ENCODE peak calls at places on chromosome 20, in seven cellular contexts. One of them, this sample, is unnamed.

GRCh38 chr20:31681128-31681727 is 41.4 kb downstream of the BCL2L1 start:
- DNase-seq in A549: no peak
- DNase-seq in mammary epithelial cell: no peak
- DNase-seq in epithelial cell of prostate: no peak
- DNase-seq in spleen: peak; percentile 18
- DNase-seq in gastrocnemius medialis: no peak
- DNase-seq in OCI-LY7: no peak
- DNase-seq in this sample: no peak

GRCh38 chr20:53921443-53921973 is 148.9 kb downstream of the BCAS1 start:
- DNase-seq in gastrocnemius medialis: no peak
- DNase-seq in epithelial cell of prostate: no peak
- DNase-seq in OCI-LY7: no peak
- DNase-seq in spleen: no peak
- DNase-seq in A549: no peak
- DNase-seq in mammary epithelial cell: no peak
- DNase-seq in this sample: no peak

GRCh38 chr20:37880726-37881591 is 22.0 kb upstream of the VSTM2L start:
- DNase-seq in gastrocnemius medialis: peak; percentile 26
- DNase-seq in OCI-LY7: no peak
- DNase-seq in mammary epithelial cell: no peak
- DNase-seq in A549: no peak
- DNase-seq in spleen: peak; percentile 84
- DNase-seq in epithelial cell of prostate: no peak
- DNase-seq in this sample: peak; percentile 36

GRCh38 chr20:25867776-25868649 is 171.4 kb upstream of the ZNF337 start:
- DNase-seq in gastrocnemius medialis: peak; percentile 74
- DNase-seq in spleen: peak; percentile 86
- DNase-seq in A549: peak; percentile 55
- DNase-seq in epithelial cell of prostate: no peak
- DNase-seq in OCI-LY7: no peak
- DNase-seq in mammary epithelial cell: peak; percentile 59
- DNase-seq in this sample: no peak

GRCh38 chr20:43558412-43559146 is at the start of gene SGK2:
- DNase-seq in mammary epithelial cell: no peak
- DNase-seq in spleen: peak; percentile 47
- DNase-seq in OCI-LY7: no peak
- DNase-seq in epithelial cell of prostate: no peak
- DNase-seq in gastrocnemius medialis: no peak
- DNase-seq in A549: peak; percentile 90
- DNase-seq in this sample: no peak

GRCh38 chr20:63759377-63759901 is 19.9 kb downstream of the SLC2A4RG start:
- DNase-seq in gastrocnemius medialis: no peak
- DNase-seq in epithelial cell of prostate: no peak
- DNase-seq in spleen: no peak
- DNase-seq in OCI-LY7: no peak
- DNase-seq in A549: no peak
- DNase-seq in mammary epithelial cell: no peak
- DNase-seq in this sample: no peak

GRCh38 chr20:17749979-17750721 is 50.4 kb downstream of the BANF2 start:
- DNase-seq in spleen: peak; percentile 80
- DNase-seq in gastrocnemius medialis: peak; percentile 53
- DNase-seq in OCI-LY7: no peak
- DNase-seq in mammary epithelial cell: no peak
- DNase-seq in A549: no peak
- DNase-seq in epithelial cell of prostate: no peak
- DNase-seq in this sample: no peak

GRCh38 chr20:20079102-20079784 is 26.9 kb downstream of the CFAP61 start:
- DNase-seq in A549: no peak
- DNase-seq in epithelial cell of prostate: no peak
- DNase-seq in mammary epithelial cell: no peak
- DNase-seq in spleen: no peak
- DNase-seq in gastrocnemius medialis: no peak
- DNase-seq in OCI-LY7: no peak
- DNase-seq in this sample: no peak

GRCh38 chr20:62880147-62880934 is 18.7 kb upstream of the TCFL5 start:
- DNase-seq in OCI-LY7: no peak
- DNase-seq in epithelial cell of prostate: no peak
- DNase-seq in gastrocnemius medialis: no peak
- DNase-seq in A549: no peak
- DNase-seq in spleen: no peak
- DNase-seq in mammary epithelial cell: no peak
- DNase-seq in this sample: no peak

GRCh38 chr20:39310363-39311037 is 348.4 kb downstream of the DHX35 start:
- DNase-seq in OCI-LY7: no peak
- DNase-seq in epithelial cell of prostate: no peak
- DNase-seq in A549: no peak
- DNase-seq in mammary epithelial cell: no peak
- DNase-seq in gastrocnemius medialis: no peak
- DNase-seq in spleen: no peak
- DNase-seq in this sample: no peak

GRCh38 chr20:14915356-14915755 is 577.9 kb upstream of the FLRT3 start:
- DNase-seq in epithelial cell of prostate: no peak
- DNase-seq in gastrocnemius medialis: no peak
- DNase-seq in spleen: no peak
- DNase-seq in mammary epithelial cell: no peak
- DNase-seq in OCI-LY7: no peak
- DNase-seq in A549: no peak
- DNase-seq in this sample: no peak

GRCh38 chr20:41308290-41308691 is 9.2 kb downstream of the ZHX3 start:
- DNase-seq in mammary epithelial cell: peak; percentile 82
- DNase-seq in A549: no peak
- DNase-seq in gastrocnemius medialis: no peak
- DNase-seq in epithelial cell of prostate: no peak
- DNase-seq in OCI-LY7: no peak
- DNase-seq in spleen: no peak
- DNase-seq in this sample: peak; percentile 80

GRCh38 chr20:64041781-64042771 is 6.1 kb downstream of the C20orf204 start:
- DNase-seq in spleen: peak; percentile 83
- DNase-seq in A549: no peak
- DNase-seq in epithelial cell of prostate: no peak
- DNase-seq in mammary epithelial cell: no peak
- DNase-seq in gastrocnemius medialis: no peak
- DNase-seq in OCI-LY7: peak; percentile 35
- DNase-seq in this sample: no peak

GRCh38 chr20:22572491-22572890 is 11.9 kb downstream of the FOXA2 start:
- DNase-seq in mammary epithelial cell: no peak
- DNase-seq in OCI-LY7: no peak
- DNase-seq in spleen: no peak
- DNase-seq in gastrocnemius medialis: no peak
- DNase-seq in epithelial cell of prostate: no peak
- DNase-seq in A549: no peak
- DNase-seq in this sample: no peak

GRCh38 chr20:46111028-46111835 is 6.9 kb upstream of the CD40 start:
- DNase-seq in epithelial cell of prostate: no peak
- DNase-seq in mammary epithelial cell: no peak
- DNase-seq in spleen: no peak
- DNase-seq in A549: no peak
- DNase-seq in OCI-LY7: peak; percentile 37
- DNase-seq in gastrocnemius medialis: peak; percentile 33
- DNase-seq in this sample: no peak

GRCh38 chr20:62552613-62553012 is 76.8 kb upstream of the GATA5 start:
- DNase-seq in gastrocnemius medialis: no peak
- DNase-seq in mammary epithelial cell: no peak
- DNase-seq in OCI-LY7: no peak
- DNase-seq in spleen: no peak
- DNase-seq in A549: no peak
- DNase-seq in epithelial cell of prostate: no peak
- DNase-seq in this sample: no peak

DNA sequence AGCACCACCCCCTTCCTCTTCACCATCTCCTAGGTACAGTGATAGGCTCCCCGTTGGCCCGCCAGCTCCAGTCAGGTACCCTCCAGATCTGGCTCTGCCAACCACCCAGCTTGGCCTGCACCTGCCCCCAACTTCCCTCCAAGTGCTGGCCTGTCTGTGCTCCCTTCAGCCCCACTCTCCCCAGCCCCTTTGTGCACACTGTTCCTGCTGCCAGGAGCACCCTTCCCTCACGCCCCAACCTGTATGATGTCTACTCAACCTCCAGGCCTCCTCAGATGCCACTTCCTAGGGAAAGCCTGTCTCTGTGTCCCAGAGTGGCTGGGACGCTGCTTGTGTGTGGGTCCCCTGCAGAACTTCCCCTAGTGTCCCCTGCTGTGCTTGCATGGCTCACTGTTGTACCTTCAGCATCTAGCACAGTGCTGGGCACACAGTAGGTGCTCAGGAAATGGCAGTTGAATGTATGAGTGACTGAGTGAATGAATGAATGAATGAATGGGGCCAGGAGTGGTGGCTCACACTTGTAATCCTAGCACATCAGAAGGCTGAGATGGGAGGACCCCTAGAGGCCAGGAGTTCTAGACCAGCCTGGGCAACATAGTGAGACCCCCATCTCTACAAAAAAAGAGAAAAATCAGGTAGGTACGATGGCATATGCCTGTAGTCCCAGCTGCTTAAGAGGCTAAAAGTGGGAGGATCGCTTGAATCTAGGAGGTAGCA is 3.0 kb downstream of the ZBP1 start:
- DNase-seq in spleen: peak; percentile 77
- DNase-seq in gastrocnemius medialis: no peak
- DNase-seq in OCI-LY7: no peak
- DNase-seq in A549: no peak
- DNase-seq in epithelial cell of prostate: no peak
- DNase-seq in mammary epithelial cell: no peak
- DNase-seq in this sample: no peak
- H3K27ac ChIP-seq in spleen: peak overlapping the region; percentile 91
- H3K27ac ChIP-seq in gastrocnemius medialis: no peak overlapping the region
- H3K27ac ChIP-seq in OCI-LY7: no peak overlapping the region
- H3K27ac ChIP-seq in A549: peak overlapping the region; percentile 18
- H3K27ac ChIP-seq in epithelial cell of prostate: no peak overlapping the region
- H3K27ac ChIP-seq in mammary epithelial cell: no peak overlapping the region
- H3K27ac ChIP-seq in this sample: no peak overlapping the region

DNA sequence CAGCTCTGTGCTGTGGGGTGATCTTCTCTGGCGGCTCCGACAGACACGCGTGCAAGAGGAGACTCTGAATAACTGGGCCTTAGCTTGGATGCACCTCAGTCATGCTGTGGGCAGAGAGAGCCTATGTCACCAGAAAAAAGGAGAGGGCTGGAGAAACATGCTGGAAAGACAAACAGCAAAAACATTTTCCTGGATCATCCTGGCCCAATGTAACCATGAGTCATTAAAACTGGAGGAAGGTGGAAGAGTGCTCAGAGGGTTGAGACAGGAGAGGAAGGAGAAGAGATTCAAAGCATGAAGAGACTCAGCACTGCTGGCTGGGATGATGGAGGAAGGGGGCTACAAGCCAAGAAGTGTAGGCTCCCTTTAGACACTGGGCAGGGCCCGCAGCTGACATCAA is 292.0 kb downstream of the CDH26 start:
- DNase-seq in A549: no peak
- DNase-seq in gastrocnemius medialis: no peak
- DNase-seq in epithelial cell of prostate: no peak
- DNase-seq in mammary epithelial cell: no peak
- DNase-seq in OCI-LY7: no peak
- DNase-seq in spleen: no peak
- DNase-seq in this sample: no peak
- H3K27ac ChIP-seq in A549: no peak overlapping the region
- H3K27ac ChIP-seq in gastrocnemius medialis: no peak overlapping the region
- H3K27ac ChIP-seq in epithelial cell of prostate: no peak overlapping the region
- H3K27ac ChIP-seq in mammary epithelial cell: peak overlapping the region; percentile 6
- H3K27ac ChIP-seq in OCI-LY7: no peak overlapping the region
- H3K27ac ChIP-seq in spleen: no peak overlapping the region
- H3K27ac ChIP-seq in this sample: no peak overlapping the region

GRCh38 chr20:58818585-58819285 is 32.0 kb downstream of the GNAS-AS1 start:
- DNase-seq in gastrocnemius medialis: no peak
- DNase-seq in spleen: no peak
- DNase-seq in OCI-LY7: no peak
- DNase-seq in epithelial cell of prostate: peak; percentile 78
- DNase-seq in mammary epithelial cell: peak; percentile 97
- DNase-seq in A549: no peak
- DNase-seq in this sample: peak; percentile 92

GRCh38 chr20:58819921-58820320 is 30.8 kb downstream of the GNAS-AS1 start:
- DNase-seq in spleen: no peak
- DNase-seq in OCI-LY7: no peak
- DNase-seq in gastrocnemius medialis: no peak
- DNase-seq in mammary epithelial cell: no peak
- DNase-seq in A549: no peak
- DNase-seq in epithelial cell of prostate: no peak
- DNase-seq in this sample: no peak

GRCh38 chr20:58816957-58817651 is 33.6 kb downstream of the GNAS-AS1 start:
- DNase-seq in gastrocnemius medialis: no peak
- DNase-seq in OCI-LY7: no peak
- DNase-seq in A549: no peak
- DNase-seq in mammary epithelial cell: no peak
- DNase-seq in epithelial cell of prostate: no peak
- DNase-seq in spleen: no peak
- DNase-seq in this sample: no peak

GRCh38 chr20:58816051-58816450 is 34.7 kb downstream of the GNAS-AS1 start:
- DNase-seq in A549: no peak
- DNase-seq in spleen: no peak
- DNase-seq in mammary epithelial cell: no peak
- DNase-seq in gastrocnemius medialis: no peak
- DNase-seq in epithelial cell of prostate: no peak
- DNase-seq in OCI-LY7: no peak
- DNase-seq in this sample: no peak

GRCh38 chr20:58817748-58818147 is 33.0 kb downstream of the GNAS-AS1 start:
- DNase-seq in spleen: no peak
- DNase-seq in epithelial cell of prostate: no peak
- DNase-seq in mammary epithelial cell: no peak
- DNase-seq in OCI-LY7: no peak
- DNase-seq in A549: no peak
- DNase-seq in gastrocnemius medialis: no peak
- DNase-seq in this sample: no peak
- H3K27ac ChIP-seq in spleen: no peak overlapping the region
- H3K27ac ChIP-seq in epithelial cell of prostate: no peak overlapping the region
- H3K27ac ChIP-seq in mammary epithelial cell: no peak overlapping the region
- H3K27ac ChIP-seq in OCI-LY7: no peak overlapping the region
- H3K27ac ChIP-seq in A549: no peak overlapping the region
- H3K27ac ChIP-seq in gastrocnemius medialis: no peak overlapping the region
- H3K27ac ChIP-seq in this sample: no peak overlapping the region

DNA sequence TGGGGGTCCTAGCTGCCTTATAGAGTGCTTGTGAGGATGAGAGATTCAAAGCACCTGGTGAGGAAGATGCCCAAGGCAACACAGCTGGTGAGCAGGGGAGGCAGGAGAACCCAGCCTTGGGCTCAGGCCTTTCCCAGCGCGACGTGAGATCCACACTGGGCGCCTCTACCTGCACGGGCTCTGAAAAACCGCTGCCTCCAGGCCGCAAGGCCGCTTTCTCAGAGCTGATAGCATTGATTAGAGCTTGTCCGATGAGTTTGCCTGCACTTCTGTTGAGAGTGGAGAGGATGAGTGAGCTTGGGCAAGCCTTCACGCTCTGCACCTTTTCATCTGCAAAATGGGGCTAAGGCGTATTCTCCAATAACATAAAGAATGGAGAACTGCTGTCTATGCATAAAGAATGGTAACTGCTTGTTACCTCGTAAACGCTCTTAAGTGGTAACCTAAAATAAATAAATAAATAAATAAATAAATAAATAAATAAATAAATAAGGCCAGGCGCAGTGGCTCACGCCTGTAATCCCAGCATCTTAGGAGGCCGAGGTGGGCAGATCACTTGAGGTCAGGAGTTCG is 916 bp downstream of the PABPC1L start:
- DNase-seq in mammary epithelial cell: no peak
- DNase-seq in gastrocnemius medialis: no peak
- DNase-seq in OCI-LY7: peak; percentile 36
- DNase-seq in spleen: no peak
- DNase-seq in A549: peak; percentile 26
- DNase-seq in epithelial cell of prostate: no peak
- DNase-seq in this sample: peak; percentile 20
- H3K27ac ChIP-seq in mammary epithelial cell: peak overlapping the region; percentile 14
- H3K27ac ChIP-seq in gastrocnemius medialis: no peak overlapping the region
- H3K27ac ChIP-seq in OCI-LY7: peak overlapping the region; percentile 51
- H3K27ac ChIP-seq in spleen: no peak overlapping the region
- H3K27ac ChIP-seq in A549: peak overlapping the region; percentile 94
- H3K27ac ChIP-seq in epithelial cell of prostate: peak overlapping the region; percentile 59
- H3K27ac ChIP-seq in this sample: no peak overlapping the region

This sample was measured in foreskin keratinocyte.